ENCODE peak calls at places on chromosomes 11 and 22, in four cellular contexts. N is PC-3, I is mammary epithelial cell, X is fibroblast of lung. S is an unnamed sample.
A peak's percentile ranks its signal among the peaks of the same experiment; 100 is the strongest.

GRCh38 chr22:38453065-38453672 is 1.8 kb downstream of the KCNJ4 start:
- DNase-seq in N (no peak), I (no peak), X (no peak), S (no peak)

GRCh38 chr22:19232620-19233019 is 54.1 kb upstream of the SLC25A1 start:
- DNase-seq in N (no peak), I (no peak), X (peak; percentile 9), S (no peak)

GRCh38 chr11:15657264-15657663 is 542.5 kb downstream of the INSC start:
- DNase-seq in N (no peak), I (no peak), X (no peak), S (no peak)

GRCh38 chr11:15195454-15196200 is 80.9 kb downstream of the INSC start:
- DNase-seq in N (no peak), I (no peak), X (peak; percentile 22), S (no peak)

GRCh38 chr11:27783701-27784355 is 83.6 kb upstream of the BDNF start:
- DNase-seq in N (no peak), I (no peak), X (no peak), S (no peak)

GRCh38 chr11:106021181-106021966 is 666 bp downstream of the MSANTD4 start:
- DNase-seq in N (peak; percentile 59), I (no peak), X (peak; percentile 8), S (no peak)

GRCh38 chr11:15707971-15708370 is 593.2 kb downstream of the INSC start:
- DNase-seq in N (peak; percentile 9), I (no peak), X (peak; percentile 45), S (peak; percentile 63)

GRCh38 chr11:18013790-18014507 is 1.1 kb upstream of the SERGEF start:
- DNase-seq in N (no peak), I (no peak), X (no peak), S (peak; percentile 3)

GRCh38 chr11:121892131-121892681 is 223.8 kb downstream of the BLID start:
- DNase-seq in N (peak; percentile 42), I (peak; percentile 51), X (peak; percentile 81), S (peak; percentile 44)

GRCh38 chr11:44113572-44113971 is 18.1 kb downstream of the EXT2 start:
- DNase-seq in N (no peak), I (no peak), X (no peak), S (no peak)

GRCh38 chr11:132683602-132684001 is 848.7 kb downstream of the OPCML start:
- DNase-seq in N (no peak), I (no peak), X (no peak), S (no peak)

GRCh38 chr11:123054301-123055065 is 7.5 kb downstream of the HSPA8 start:
- DNase-seq in N (peak; percentile 89), I (peak; percentile 44), X (peak; percentile 66), S (peak; percentile 74)

DNA sequence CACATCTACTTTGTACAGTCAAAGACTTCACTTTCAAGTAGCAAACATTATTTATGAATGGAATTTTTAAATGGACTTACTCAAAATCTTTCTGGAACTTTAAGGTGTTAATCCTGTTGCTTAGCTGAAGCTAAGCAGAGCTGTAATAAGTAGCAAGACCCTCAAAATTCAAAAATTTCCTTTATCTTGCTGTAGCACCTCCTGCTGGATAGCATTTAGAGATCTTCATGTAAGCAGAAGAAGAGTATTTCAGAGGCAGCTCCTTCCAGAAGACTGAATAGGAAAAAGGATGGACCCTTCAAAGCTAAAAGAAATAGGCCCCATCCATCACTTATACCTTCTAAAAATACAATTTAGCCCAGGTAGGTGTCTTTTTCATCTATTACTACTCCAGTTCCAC is 3.4 kb downstream of the PHF21A start:
- DNase-seq in N (no peak), I (no peak), X (no peak), S (no peak)
- H3K4me1 ChIP-seq in N (peaks cover 3% of the 10 kb centered on the region), I (peaks cover 10% of the 10 kb centered on the region), X (peaks cover 2% of the 10 kb centered on the region), S (peaks cover 27% of the 10 kb centered on the region)

DNA sequence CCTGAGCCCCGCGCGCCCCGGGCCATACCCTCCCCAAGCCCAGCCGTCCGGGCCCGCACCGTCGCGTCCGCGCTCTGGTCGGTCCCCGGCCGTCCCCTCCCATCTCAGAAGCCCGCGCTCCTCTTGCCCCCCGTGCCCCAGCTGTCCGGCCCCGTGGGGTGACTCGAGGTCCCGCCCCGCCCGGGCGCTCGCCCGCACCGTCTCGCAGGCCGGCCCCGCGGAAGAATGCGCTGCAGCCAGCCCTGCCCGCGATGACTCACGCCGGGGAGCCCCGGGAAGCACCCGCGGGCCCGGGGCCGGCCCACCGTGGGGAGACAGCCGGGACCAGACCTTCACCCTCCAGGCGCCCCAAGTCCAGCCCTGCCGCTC is 275 bp upstream of the PHLDA2 start:
- DNase-seq in N (peak; percentile 81), I (peak; percentile 87), X (peak; percentile 77), S (peak; percentile 61)
- TF ChIP-seq EZH2 in N (no peak), I (no peak), X (no peak), S (no peak)

GRCh38 chr11:67387518-67387917 is 4.3 kb upstream of the RAD9A start:
- DNase-seq in N (no peak), I (no peak), X (no peak), S (no peak)
- H3K4me1 ChIP-seq in N (peaks cover 18% of the 10 kb centered on the region), I (peaks cover 15% of the 10 kb centered on the region), X (peaks cover 5% of the 10 kb centered on the region), S (peaks cover 23% of the 10 kb centered on the region)

GRCh38 chr11:117928818-117929567 is at the start of gene TMPRSS13:
- DNase-seq in N (peak; percentile 87), I (peak; percentile 56), X (no peak), S (peak; percentile 80)
- TF ChIP-seq EZH2 in N (no peak), I (no peak), X (no peak), S (no peak)

GRCh38 chr11:95816037-95816436 is 25.7 kb downstream of the CEP57 start:
- DNase-seq in N (no peak), I (no peak), X (no peak), S (no peak)
- H3K4me1 ChIP-seq in N (no peaks in the 10 kb centered on the region), I (no peaks in the 10 kb centered on the region), X (no peaks in the 10 kb centered on the region), S (no peaks in the 10 kb centered on the region)

DNA sequence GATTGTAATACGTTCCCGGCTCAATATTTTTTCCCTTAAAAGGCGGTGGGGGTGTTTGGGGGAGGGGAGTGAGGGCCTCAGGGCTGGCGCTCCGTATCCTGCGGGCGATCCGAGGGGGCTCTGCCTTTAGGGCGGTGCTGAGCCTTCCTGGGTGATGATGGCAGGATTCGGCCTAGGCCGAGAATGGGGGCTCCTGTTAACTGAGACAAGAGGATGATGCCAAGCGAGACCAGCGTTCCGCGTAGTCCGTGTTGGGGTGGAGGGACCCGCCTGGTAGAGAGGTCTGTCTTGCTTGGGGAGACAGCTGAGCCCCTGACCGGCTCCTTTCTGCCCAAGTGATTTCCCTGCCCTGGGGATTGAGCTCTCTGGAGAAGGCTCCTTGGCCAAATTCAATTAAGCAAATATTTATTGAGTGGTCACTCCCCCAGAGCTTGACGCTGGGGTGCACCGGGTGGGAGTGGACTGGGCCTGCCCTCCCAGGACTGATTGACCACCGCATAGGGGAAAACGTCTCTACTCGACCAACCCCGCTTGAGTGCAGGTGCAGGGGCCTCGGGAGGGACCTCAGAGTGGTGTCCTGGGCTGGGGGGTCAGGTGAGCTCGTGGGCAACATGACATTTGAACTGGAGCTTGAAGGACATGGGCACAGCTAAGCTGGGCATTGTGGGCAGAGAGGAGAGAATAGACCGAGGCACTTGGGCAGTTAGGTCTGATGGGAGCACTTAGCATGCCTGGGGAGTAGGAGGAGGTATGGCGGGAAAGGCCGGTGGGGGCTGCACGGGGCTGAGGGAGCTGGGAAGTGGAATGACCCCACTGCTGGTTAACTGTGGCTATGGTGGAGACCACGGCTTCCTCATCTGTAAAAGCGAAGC is 1.1 kb downstream of the GNAZ start:
- DNase-seq in N (no peak), I (no peak), X (no peak), S (no peak)
- TF ChIP-seq EZH2 in N (no peak), I (no peak), X (no peak), S (no peak)

DNA sequence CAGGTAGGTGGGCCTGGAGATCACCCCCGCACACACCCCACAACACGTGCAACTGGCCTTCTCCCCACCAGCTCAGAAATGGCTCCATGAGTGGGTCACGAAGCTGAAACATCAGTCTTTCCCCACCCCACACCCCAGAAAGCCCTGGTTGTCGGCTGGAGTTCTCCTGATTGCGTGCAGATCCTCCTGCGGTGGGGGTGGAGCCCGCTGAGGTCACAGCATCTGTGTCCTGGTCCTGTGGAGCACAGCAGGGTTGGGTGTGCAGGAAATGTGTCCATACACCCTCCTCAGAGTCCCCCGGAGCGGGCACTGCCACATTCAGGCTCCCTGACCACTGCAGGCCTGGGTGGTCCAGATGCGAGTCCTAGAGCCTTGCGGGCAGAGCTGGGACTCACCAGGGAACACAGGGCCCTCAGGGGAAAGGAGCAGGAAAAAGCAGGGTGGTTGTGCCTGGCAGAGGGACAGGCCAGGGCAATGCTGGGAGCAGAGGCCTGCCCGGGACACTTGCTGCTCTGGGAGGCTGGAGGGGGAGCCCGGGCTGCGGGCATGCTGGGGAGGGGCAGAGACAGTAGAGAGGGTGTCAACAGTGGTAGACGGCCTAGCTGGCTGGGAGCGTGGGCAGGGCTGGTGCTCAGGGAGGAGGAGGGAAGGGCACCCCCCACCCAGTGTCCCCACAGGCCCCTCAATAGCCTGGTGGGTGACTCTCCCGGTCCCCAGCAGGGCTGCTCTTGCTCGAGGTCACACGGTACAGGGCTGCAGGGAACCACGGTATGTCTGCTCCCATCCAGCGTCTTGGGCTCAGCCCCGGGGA is 42.4 kb upstream of the PPARA start:
- DNase-seq in N (no peak), I (peak; percentile 56), X (no peak), S (no peak)
- H3K4me1 ChIP-seq in N (no peaks in the 10 kb centered on the region), I (peaks cover 87% of the 10 kb centered on the region), X (peaks cover 75% of the 10 kb centered on the region), S (peaks cover 5% of the 10 kb centered on the region)

GRCh38 chr22:39556970-39557811 is 13.4 kb upstream of the CACNA1I start:
- DNase-seq in N (no peak), I (no peak), X (peak; percentile 14), S (no peak)

GRCh38 chr22:39558950-39559349 is 11.6 kb upstream of the CACNA1I start:
- DNase-seq in N (no peak), I (no peak), X (no peak), S (no peak)

GRCh38 chr22:39560127-39560526 is 10.4 kb upstream of the CACNA1I start:
- DNase-seq in N (no peak), I (no peak), X (no peak), S (no peak)

GRCh38 chr22:39558254-39558727 is 12.3 kb upstream of the CACNA1I start:
- DNase-seq in N (no peak), I (no peak), X (no peak), S (no peak)

DNA sequence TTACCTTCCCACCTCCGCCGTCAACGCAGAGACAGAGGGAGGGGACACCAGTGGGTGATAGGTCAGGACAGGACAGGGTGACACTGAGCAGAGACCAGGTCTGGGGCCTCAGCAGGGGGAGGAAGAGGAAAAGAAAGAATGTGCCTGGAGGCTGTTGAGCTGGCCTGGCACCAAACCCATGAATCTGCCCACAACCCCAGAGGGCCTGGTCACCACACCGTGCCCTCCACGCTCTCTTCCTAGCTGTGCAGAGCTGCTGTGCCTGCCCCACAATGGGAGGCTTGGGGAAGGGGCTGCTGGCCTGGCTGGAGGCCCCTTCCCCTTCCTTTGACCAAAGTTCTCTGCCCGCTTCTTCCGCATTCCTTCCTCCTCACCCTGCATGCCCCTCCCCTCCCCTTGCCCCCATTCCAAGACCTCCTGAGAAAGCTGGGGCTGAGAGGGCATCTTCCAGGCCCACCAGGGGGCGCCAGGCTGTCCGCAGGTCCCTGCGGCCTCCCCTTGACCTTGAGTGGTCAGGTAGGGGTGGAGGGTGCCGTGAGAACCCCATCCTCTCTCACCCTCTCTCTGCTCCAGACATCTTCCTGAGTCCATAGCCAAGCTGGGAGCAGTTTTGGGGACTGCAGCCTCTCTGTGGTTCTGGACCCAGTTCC is 11.0 kb upstream of the CACNA1I start:
- DNase-seq in N (peak; percentile 50), I (no peak), X (no peak), S (peak; percentile 81)
- TF ChIP-seq EZH2 in N (no peak), I (no peak), X (no peak), S (no peak)